ENCODE peak calls at places on chromosome 11, in ten cellular contexts. I is suprapubic skin, Y is left ventricle myocardium inferior, V is GM12865, G is heart left ventricle, J is heart right ventricle, E is OCI-LY7, C is fibroblast of lung, F is mucosa of descending colon, D is GM06990. T is an unnamed sample.

GRCh38 chr11:6200975-6201374 is 2.0 kb downstream of the OR52W1 start:
- DNase-seq in F (peak; percentile 39), D (no peak), E (no peak), G (peak; percentile 59), C (peak; percentile 34), J (peak; percentile 26), Y (peak; percentile 47), V (no peak), I (no peak), T (peak; percentile 77)

GRCh38 chr11:2538951-2539735 is 94.3 kb downstream of the KCNQ1 start:
- DNase-seq in J (no peak), D (no peak), I (peak; percentile 55), F (no peak), Y (peak; percentile 12), G (no peak), C (no peak), V (no peak), E (no peak), T (no peak)

GRCh38 chr11:46055371-46055770 is 65.9 kb downstream of the PHF21A start:
- DNase-seq in G (no peak), D (no peak), C (peak; percentile 76), I (no peak), E (no peak), Y (no peak), V (no peak), J (no peak), F (no peak), T (peak; percentile 18)

GRCh38 chr11:134074346-134074745 is 5.5 kb downstream of the JAM3 start:
- DNase-seq in J (no peak), Y (no peak), G (no peak), E (no peak), V (no peak), D (no peak), C (peak; percentile 57), I (no peak), F (no peak), T (no peak)

GRCh38 chr11:60265373-60266214 is 14.9 kb upstream of the MS4A4A start:
- DNase-seq in E (peak; percentile 61), F (peak; percentile 65), J (peak; percentile 11), V (peak; percentile 54), C (peak; percentile 5), Y (no peak), G (no peak), D (peak; percentile 21), I (no peak), T (peak; percentile 23)

GRCh38 chr11:1382429-1382828 is 7.3 kb upstream of the BRSK2 start:
- DNase-seq in V (no peak), F (no peak), D (no peak), J (no peak), C (no peak), I (no peak), E (no peak), G (peak; percentile 24), Y (no peak), T (no peak)

GRCh38 chr11:2363130-2363529 is 14.0 kb upstream of the CD81 start:
- DNase-seq in E (no peak), Y (no peak), I (no peak), V (no peak), G (no peak), J (no peak), D (no peak), C (no peak), F (no peak), T (no peak)

GRCh38 chr11:120612363-120613263 is 101.1 kb downstream of the GRIK4 start:
- DNase-seq in J (peak; percentile 12), G (peak; percentile 81), V (peak; percentile 94), F (peak; percentile 49), E (peak; percentile 16), C (peak; percentile 45), I (no peak), D (peak; percentile 57), Y (peak; percentile 61), T (peak; percentile 72)

GRCh38 chr11:77080643-77081210 is 14.0 kb downstream of the CAPN5 start:
- DNase-seq in I (peak; percentile 40), Y (no peak), V (no peak), F (no peak), E (no peak), G (no peak), D (no peak), C (peak; percentile 43), J (no peak), T (no peak)

GRCh38 chr11:65058012-65058411 is 341 bp downstream of the NAALADL1 start:
- DNase-seq in E (no peak), D (no peak), V (no peak), F (no peak), Y (no peak), C (no peak), I (no peak), G (no peak), J (no peak), T (no peak)

GRCh38 chr11:102757823-102758549 is 22.4 kb downstream of the MMP10 start:
- DNase-seq in D (no peak), J (no peak), F (no peak), V (no peak), G (no peak), Y (no peak), E (no peak), I (no peak), C (peak; percentile 69), T (peak; percentile 64)

GRCh38 chr11:122333476-122333875 is 217.5 kb upstream of the BLID start:
- DNase-seq in F (no peak), E (no peak), I (no peak), Y (no peak), G (no peak), D (no peak), V (no peak), J (no peak), C (no peak), T (no peak)

GRCh38 chr11:2142300-2142759 is 3.1 kb upstream of the IGF2 start:
- DNase-seq in C (peak; percentile 14), V (no peak), D (no peak), I (no peak), Y (no peak), E (no peak), F (no peak), G (no peak), J (no peak), T (peak; percentile 56)

GRCh38 chr11:106276859-106277436 is 199.5 kb downstream of the AASDHPPT start:
- DNase-seq in I (no peak), D (no peak), E (no peak), V (peak; percentile 3), C (peak; percentile 39), J (no peak), Y (no peak), F (no peak), G (no peak), T (peak; percentile 13)

GRCh38 chr11:862028-862703 is 19.5 kb downstream of the TSPAN4 start:
- DNase-seq in C (no peak), J (no peak), V (no peak), G (no peak), E (no peak), Y (peak; percentile 51), I (no peak), D (no peak), F (peak; percentile 64), T (no peak)

GRCh38 chr11:20421902-20422301 is 34.4 kb downstream of the PRMT3 start:
- DNase-seq in I (no peak), E (no peak), F (no peak), Y (no peak), J (no peak), V (no peak), G (no peak), C (no peak), D (no peak), T (no peak)

GRCh38 chr11:96389604-96390402 is at the start of the genes CCDC82 and JRKL:
- DNase-seq in D (peak; percentile 96), V (peak; percentile 96), E (peak; percentile 95), G (peak; percentile 97), I (peak; percentile 98), F (peak; percentile 99), C (peak; percentile 95), Y (peak; percentile 97), J (peak; percentile 97), T (peak; percentile 97)
- TF ChIP-seq CTCF in D (no peak), V (no peak), E (no peak), G (no peak), I (no peak), F (no peak), C (no peak), Y (peak; percentile 12), J (no peak), T (no peak)

DNA sequence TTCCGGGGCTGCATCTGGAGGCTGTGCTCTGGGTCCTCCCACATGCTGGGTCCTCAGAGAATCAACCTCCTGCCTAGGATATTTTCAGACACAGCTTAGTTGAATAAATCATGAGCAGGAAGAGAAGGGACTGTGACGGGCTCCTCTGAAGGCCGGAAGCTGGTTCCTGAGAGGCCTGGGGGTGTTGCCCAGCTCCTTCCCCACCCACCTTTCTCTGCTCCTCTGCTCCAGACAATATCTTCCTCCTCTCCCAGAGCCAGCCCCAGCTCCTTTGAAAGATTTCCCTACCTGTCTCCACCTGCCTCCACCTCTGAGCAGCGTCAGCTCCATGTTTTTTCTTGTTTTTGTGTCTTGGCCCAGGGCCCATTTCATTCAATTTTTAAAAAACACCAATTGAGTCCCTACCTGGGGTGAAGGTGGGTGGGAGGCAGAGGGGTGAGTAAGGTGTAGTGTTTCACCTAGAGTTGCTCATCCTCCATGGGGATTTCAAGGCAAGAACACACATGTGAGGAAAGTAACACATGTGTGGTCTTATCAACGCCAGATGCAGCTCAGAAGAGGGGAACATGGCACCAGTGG is 24.8 kb upstream of the THY1 start:
- DNase-seq in Y (no peak), F (no peak), D (no peak), I (peak; percentile 30), G (peak; percentile 34), E (no peak), J (no peak), V (no peak), C (no peak), T (no peak)
- H3K4me3 ChIP-seq in Y (no peak overlapping the region), F (no peak overlapping the region), D (no peak overlapping the region), I (no peak overlapping the region), G (no peak overlapping the region), E (no peak overlapping the region), J (no peak overlapping the region), V (no peak overlapping the region), C (no peak overlapping the region), T (no peak overlapping the region)

GRCh38 chr11:36622431-36623136 is 24.5 kb upstream of the RAG2 start:
- DNase-seq in G (no peak), Y (no peak), E (peak; percentile 14), V (peak; percentile 47), F (peak; percentile 8), I (no peak), C (peak; percentile 60), D (no peak), J (no peak), T (peak; percentile 30)
- TF ChIP-seq CTCF in G (peak; percentile 25), Y (peak; percentile 66), E (peak; percentile 63), V (peak; percentile 51), F (no peak), I (no peak), C (peak; percentile 49), D (peak; percentile 45), J (peak; percentile 40), T (peak; percentile 47)

DNA sequence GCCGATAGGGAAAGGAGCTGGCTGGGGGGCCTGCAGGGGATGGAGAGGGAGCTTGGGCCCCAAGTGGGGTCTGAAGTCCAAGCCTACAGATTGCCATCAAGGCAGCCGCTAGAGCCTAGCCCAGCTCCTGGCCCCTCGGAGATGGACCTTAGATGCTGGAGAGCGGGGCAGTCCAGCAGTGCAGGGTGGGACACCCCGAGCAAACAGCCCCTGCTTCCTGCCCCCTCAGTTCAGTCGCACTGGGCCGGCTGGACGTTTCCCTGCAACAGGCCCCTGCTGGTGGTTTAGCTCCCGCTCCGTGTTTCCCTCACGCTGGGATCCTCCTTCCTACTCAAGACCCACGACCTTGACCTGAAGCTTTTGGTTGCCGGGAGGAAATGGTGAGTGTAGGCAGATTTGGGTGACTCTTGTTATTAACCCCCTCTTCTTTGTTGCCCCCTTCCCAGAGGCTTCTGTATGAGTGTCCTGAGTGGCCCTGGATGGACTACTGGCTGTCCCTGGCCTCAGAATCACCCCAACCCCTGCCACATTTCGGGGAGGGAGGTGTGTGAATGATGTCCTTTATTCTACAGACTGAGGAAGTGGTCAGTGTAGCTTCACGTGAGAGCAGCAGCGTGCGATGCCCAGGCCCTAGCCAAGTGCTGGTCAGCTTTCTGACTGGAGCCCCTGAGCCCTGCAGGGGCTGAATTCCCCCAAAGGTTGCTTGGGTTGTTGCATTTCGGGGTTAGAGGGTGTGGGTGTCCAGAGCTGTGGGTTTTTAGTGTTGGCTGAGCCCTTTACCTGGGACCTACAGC is 2.7 kb downstream of the ST3GAL4 start:
- DNase-seq in J (no peak), E (no peak), Y (peak; percentile 16), V (no peak), G (peak; percentile 31), F (no peak), I (peak; percentile 66), D (no peak), C (no peak), T (no peak)
- H3K4me3 ChIP-seq in J (peak overlapping the region; percentile 58), E (no peak overlapping the region), Y (peak overlapping the region; percentile 75), V (no peak overlapping the region), G (no peak overlapping the region), F (no peak overlapping the region), I (peak overlapping the region; percentile 67), D (no peak overlapping the region), C (peak overlapping the region; percentile 12), T (no peak overlapping the region)